ENCODE peak calls at places on chromosomes 11 and 22, in eight cellular contexts. One of them, this sample, is unnamed.

GRCh38 chr11:8242480-8243280 is 21.0 kb downstream of the LMO1 start:
- DNase-seq in tibial nerve: no peak
- DNase-seq in esophagus squamous epithelium: no peak
- DNase-seq in ovary: no peak
- DNase-seq in breast epithelium: no peak
- DNase-seq in esophagus muscularis mucosa: no peak
- DNase-seq in body of pancreas: no peak
- DNase-seq in A549: no peak
- DNase-seq in this sample: no peak

GRCh38 chr11:63745304-63746170 is 23.0 kb downstream of the ZFTA start:
- DNase-seq in tibial nerve: no peak
- DNase-seq in esophagus squamous epithelium: no peak
- DNase-seq in ovary: no peak
- DNase-seq in breast epithelium: no peak
- DNase-seq in esophagus muscularis mucosa: no peak
- DNase-seq in body of pancreas: no peak
- DNase-seq in A549: no peak
- DNase-seq in this sample: no peak

GRCh38 chr11:129252621-129253020 is 60.5 kb upstream of the ARHGAP32 start:
- DNase-seq in tibial nerve: no peak
- DNase-seq in esophagus squamous epithelium: no peak
- DNase-seq in ovary: no peak
- DNase-seq in breast epithelium: no peak
- DNase-seq in esophagus muscularis mucosa: no peak
- DNase-seq in body of pancreas: no peak
- DNase-seq in A549: no peak
- DNase-seq in this sample: no peak

GRCh38 chr11:117195208-117195607 is 4.0 kb upstream of the TAGLN start:
- DNase-seq in tibial nerve: no peak
- DNase-seq in esophagus squamous epithelium: no peak
- DNase-seq in ovary: no peak
- DNase-seq in breast epithelium: no peak
- DNase-seq in esophagus muscularis mucosa: no peak
- DNase-seq in body of pancreas: peak; percentile 68
- DNase-seq in A549: no peak
- DNase-seq in this sample: no peak

GRCh38 chr22:39518996-39519680 is 1.2 kb upstream of the ATF4 start:
- DNase-seq in tibial nerve: no peak
- DNase-seq in esophagus squamous epithelium: no peak
- DNase-seq in ovary: no peak
- DNase-seq in breast epithelium: no peak
- DNase-seq in esophagus muscularis mucosa: no peak
- DNase-seq in body of pancreas: no peak
- DNase-seq in A549: peak; percentile 43
- DNase-seq in this sample: no peak

GRCh38 chr11:34188181-34188580 is 82.8 kb downstream of the NAT10 start:
- DNase-seq in tibial nerve: no peak
- DNase-seq in esophagus squamous epithelium: no peak
- DNase-seq in ovary: no peak
- DNase-seq in breast epithelium: no peak
- DNase-seq in esophagus muscularis mucosa: no peak
- DNase-seq in body of pancreas: no peak
- DNase-seq in A549: no peak
- DNase-seq in this sample: no peak

GRCh38 chr11:45432100-45432499 is 146.0 kb upstream of the SYT13 start:
- DNase-seq in tibial nerve: no peak
- DNase-seq in esophagus squamous epithelium: no peak
- DNase-seq in ovary: no peak
- DNase-seq in breast epithelium: no peak
- DNase-seq in esophagus muscularis mucosa: no peak
- DNase-seq in body of pancreas: no peak
- DNase-seq in A549: no peak
- DNase-seq in this sample: no peak

GRCh38 chr11:80146231-80146630 is 705.4 kb upstream of the TENM4 start:
- DNase-seq in tibial nerve: no peak
- DNase-seq in esophagus squamous epithelium: no peak
- DNase-seq in ovary: no peak
- DNase-seq in breast epithelium: no peak
- DNase-seq in esophagus muscularis mucosa: no peak
- DNase-seq in body of pancreas: no peak
- DNase-seq in A549: no peak
- DNase-seq in this sample: no peak

GRCh38 chr11:78742430-78742829 is 167.8 kb upstream of the NARS2 start:
- DNase-seq in tibial nerve: no peak
- DNase-seq in esophagus squamous epithelium: no peak
- DNase-seq in ovary: no peak
- DNase-seq in breast epithelium: peak; percentile 59
- DNase-seq in esophagus muscularis mucosa: no peak
- DNase-seq in body of pancreas: peak; percentile 95
- DNase-seq in A549: no peak
- DNase-seq in this sample: no peak

GRCh38 chr22:42978453-42979103 is 36.4 kb downstream of the PACSIN2 start:
- DNase-seq in tibial nerve: no peak
- DNase-seq in esophagus squamous epithelium: no peak
- DNase-seq in ovary: no peak
- DNase-seq in breast epithelium: no peak
- DNase-seq in esophagus muscularis mucosa: no peak
- DNase-seq in body of pancreas: no peak
- DNase-seq in A549: no peak
- DNase-seq in this sample: peak; percentile 37

GRCh38 chr11:73268671-73269271 is 3.4 kb upstream of the P2RY6 start:
- DNase-seq in tibial nerve: no peak
- DNase-seq in esophagus squamous epithelium: no peak
- DNase-seq in ovary: no peak
- DNase-seq in breast epithelium: no peak
- DNase-seq in esophagus muscularis mucosa: no peak
- DNase-seq in body of pancreas: no peak
- DNase-seq in A549: no peak
- DNase-seq in this sample: peak; percentile 25

GRCh38 chr11:50174189-50174588 is 141.5 kb downstream of the OR4C45 start:
- DNase-seq in tibial nerve: no peak
- DNase-seq in esophagus squamous epithelium: no peak
- DNase-seq in ovary: no peak
- DNase-seq in breast epithelium: no peak
- DNase-seq in esophagus muscularis mucosa: no peak
- DNase-seq in body of pancreas: no peak
- DNase-seq in A549: no peak
- DNase-seq in this sample: no peak

GRCh38 chr11:109772846-109773400 is 320.3 kb upstream of the ZC3H12C start:
- DNase-seq in tibial nerve: no peak
- DNase-seq in esophagus squamous epithelium: no peak
- DNase-seq in ovary: no peak
- DNase-seq in breast epithelium: no peak
- DNase-seq in esophagus muscularis mucosa: no peak
- DNase-seq in body of pancreas: peak; percentile 29
- DNase-seq in A549: no peak
- DNase-seq in this sample: no peak

GRCh38 chr11:12106501-12106900 is 3.9 kb upstream of the MICAL2 start:
- DNase-seq in tibial nerve: no peak
- DNase-seq in esophagus squamous epithelium: no peak
- DNase-seq in ovary: no peak
- DNase-seq in breast epithelium: no peak
- DNase-seq in esophagus muscularis mucosa: no peak
- DNase-seq in body of pancreas: no peak
- DNase-seq in A549: no peak
- DNase-seq in this sample: no peak

GRCh38 chr11:6727971-6728890 is 43.5 kb downstream of the OR2AG2 start:
- DNase-seq in tibial nerve: no peak
- DNase-seq in esophagus squamous epithelium: no peak
- DNase-seq in ovary: no peak
- DNase-seq in breast epithelium: no peak
- DNase-seq in esophagus muscularis mucosa: peak; percentile 31
- DNase-seq in body of pancreas: no peak
- DNase-seq in A549: no peak
- DNase-seq in this sample: no peak

GRCh38 chr11:44619931-44620725 is 54.7 kb downstream of the CD82 start:
- DNase-seq in tibial nerve: no peak
- DNase-seq in esophagus squamous epithelium: no peak
- DNase-seq in ovary: peak; percentile 32
- DNase-seq in breast epithelium: peak; percentile 49
- DNase-seq in esophagus muscularis mucosa: peak; percentile 72
- DNase-seq in body of pancreas: no peak
- DNase-seq in A549: no peak
- DNase-seq in this sample: peak; percentile 19

GRCh38 chr11:31817054-31817620 is 6.0 kb upstream of the PAX6 start:
- DNase-seq in tibial nerve: no peak
- DNase-seq in esophagus squamous epithelium: no peak
- DNase-seq in ovary: no peak
- DNase-seq in breast epithelium: no peak
- DNase-seq in esophagus muscularis mucosa: no peak
- DNase-seq in body of pancreas: no peak
- DNase-seq in A549: no peak
- DNase-seq in this sample: no peak

GRCh38 chr11:10455637-10456487 is 798 bp downstream of the AMPD3 start:
- DNase-seq in tibial nerve: peak; percentile 36
- DNase-seq in esophagus squamous epithelium: peak; percentile 25
- DNase-seq in ovary: peak; percentile 57
- DNase-seq in breast epithelium: no peak
- DNase-seq in esophagus muscularis mucosa: peak; percentile 94
- DNase-seq in body of pancreas: peak; percentile 41
- DNase-seq in A549: peak; percentile 52
- DNase-seq in this sample: peak; percentile 91

GRCh38 chr22:44869196-44869595 is 116.8 kb downstream of the ARHGAP8 start:
- DNase-seq in tibial nerve: no peak
- DNase-seq in esophagus squamous epithelium: no peak
- DNase-seq in ovary: no peak
- DNase-seq in breast epithelium: no peak
- DNase-seq in esophagus muscularis mucosa: no peak
- DNase-seq in body of pancreas: no peak
- DNase-seq in A549: no peak
- DNase-seq in this sample: no peak

GRCh38 chr11:34308821-34309585 is 48.8 kb downstream of the ABTB2 start:
- DNase-seq in tibial nerve: peak; percentile 54
- DNase-seq in esophagus squamous epithelium: no peak
- DNase-seq in ovary: no peak
- DNase-seq in breast epithelium: no peak
- DNase-seq in esophagus muscularis mucosa: no peak
- DNase-seq in body of pancreas: peak; percentile 9
- DNase-seq in A549: no peak
- DNase-seq in this sample: no peak

GRCh38 chr22:45896153-45896951 is 80.6 kb downstream of the WNT7B start:
- DNase-seq in tibial nerve: no peak
- DNase-seq in esophagus squamous epithelium: no peak
- DNase-seq in ovary: no peak
- DNase-seq in breast epithelium: peak; percentile 82
- DNase-seq in esophagus muscularis mucosa: no peak
- DNase-seq in body of pancreas: peak; percentile 46
- DNase-seq in A549: no peak
- DNase-seq in this sample: no peak

GRCh38 chr11:72283947-72284346 is 40.0 kb upstream of the PHOX2A start:
- DNase-seq in tibial nerve: no peak
- DNase-seq in esophagus squamous epithelium: no peak
- DNase-seq in ovary: no peak
- DNase-seq in breast epithelium: no peak
- DNase-seq in esophagus muscularis mucosa: no peak
- DNase-seq in body of pancreas: no peak
- DNase-seq in A549: no peak
- DNase-seq in this sample: no peak

GRCh38 chr11:103109818-103110388 is 677 bp downstream of the DYNC2H1 start:
- DNase-seq in tibial nerve: no peak
- DNase-seq in esophagus squamous epithelium: no peak
- DNase-seq in ovary: peak; percentile 38
- DNase-seq in breast epithelium: no peak
- DNase-seq in esophagus muscularis mucosa: no peak
- DNase-seq in body of pancreas: peak; percentile 6
- DNase-seq in A549: no peak
- DNase-seq in this sample: peak; percentile 1

GRCh38 chr11:78698612-78699011 is 123.9 kb upstream of the NARS2 start:
- DNase-seq in tibial nerve: peak; percentile 52
- DNase-seq in esophagus squamous epithelium: no peak
- DNase-seq in ovary: no peak
- DNase-seq in breast epithelium: no peak
- DNase-seq in esophagus muscularis mucosa: no peak
- DNase-seq in body of pancreas: peak; percentile 26
- DNase-seq in A549: no peak
- DNase-seq in this sample: peak; percentile 78

GRCh38 chr11:119730347-119730613 is 1.3 kb upstream of the NECTIN1 start:
- DNase-seq in tibial nerve: no peak
- DNase-seq in esophagus squamous epithelium: no peak
- DNase-seq in ovary: no peak
- DNase-seq in breast epithelium: no peak
- DNase-seq in esophagus muscularis mucosa: no peak
- DNase-seq in body of pancreas: no peak
- DNase-seq in A549: no peak
- DNase-seq in this sample: no peak
- H3K4me3 ChIP-seq in tibial nerve: peak overlapping the region; percentile 73
- H3K4me3 ChIP-seq in esophagus squamous epithelium: peak overlapping the region; percentile 81
- H3K4me3 ChIP-seq in ovary: peak overlapping the region; percentile 67
- H3K4me3 ChIP-seq in breast epithelium: peak overlapping the region; percentile 82
- H3K4me3 ChIP-seq in esophagus muscularis mucosa: peak overlapping the region; percentile 85
- H3K4me3 ChIP-seq in body of pancreas: no peak overlapping the region
- H3K4me3 ChIP-seq in A549: peak overlapping the region; percentile 81
- H3K4me3 ChIP-seq in this sample: no peak overlapping the region

GRCh38 chr11:120116966-120117365 is 20.9 kb downstream of the TRIM29 start:
- DNase-seq in tibial nerve: no peak
- DNase-seq in esophagus squamous epithelium: no peak
- DNase-seq in ovary: no peak
- DNase-seq in breast epithelium: no peak
- DNase-seq in esophagus muscularis mucosa: no peak
- DNase-seq in body of pancreas: no peak
- DNase-seq in A549: no peak
- DNase-seq in this sample: no peak
- H3K4me1 ChIP-seq in tibial nerve: no peaks in the 10 kb centered on the region
- H3K4me1 ChIP-seq in esophagus squamous epithelium: peaks cover 66% of the 10 kb centered on the region
- H3K4me1 ChIP-seq in ovary: no peaks in the 10 kb centered on the region
- H3K4me1 ChIP-seq in breast epithelium: no peaks in the 10 kb centered on the region
- H3K4me1 ChIP-seq in esophagus muscularis mucosa: no peaks in the 10 kb centered on the region
- H3K4me1 ChIP-seq in body of pancreas: no peaks in the 10 kb centered on the region
- H3K4me1 ChIP-seq in A549: peaks cover 9% of the 10 kb centered on the region
- H3K4me1 ChIP-seq in this sample: no peaks in the 10 kb centered on the region

DNA sequence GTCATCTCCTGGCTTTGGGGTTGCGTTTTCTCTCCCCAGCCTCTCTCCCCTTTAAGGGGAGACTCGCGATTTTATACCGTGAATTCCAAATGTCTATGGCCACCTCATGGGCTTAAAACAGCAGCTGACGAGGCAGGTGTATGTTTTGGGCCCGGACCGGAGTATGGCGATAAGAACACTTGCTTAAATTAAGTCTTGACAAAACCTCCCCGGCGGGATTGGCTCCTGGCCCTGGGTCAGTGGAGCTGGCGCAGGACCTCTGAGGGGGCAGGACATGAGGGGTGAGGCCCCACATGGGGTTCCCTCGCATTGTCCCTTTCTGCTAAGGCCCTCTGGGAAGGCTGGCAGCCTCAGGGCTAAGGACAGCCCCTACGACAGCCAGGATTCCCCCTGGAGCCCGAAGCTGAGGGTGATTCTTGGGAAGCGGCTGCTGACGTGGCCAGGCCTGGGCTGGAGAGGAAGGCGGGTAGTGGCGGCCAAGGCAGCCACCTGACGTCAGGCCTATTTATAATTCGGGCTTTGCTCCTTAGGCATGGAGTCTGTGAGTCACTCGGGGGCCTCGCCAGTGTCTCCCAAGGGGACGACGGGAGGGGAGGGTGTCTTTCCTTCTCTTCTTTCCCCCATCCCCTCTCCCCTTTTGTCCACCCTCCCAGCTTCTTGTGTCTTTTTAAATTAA is 12.7 kb downstream of the MYO18B start:
- DNase-seq in tibial nerve: no peak
- DNase-seq in esophagus squamous epithelium: no peak
- DNase-seq in ovary: no peak
- DNase-seq in breast epithelium: no peak
- DNase-seq in esophagus muscularis mucosa: no peak
- DNase-seq in body of pancreas: peak; percentile 14
- DNase-seq in A549: no peak
- DNase-seq in this sample: peak; percentile 92
- TF ChIP-seq POLR2A in tibial nerve: no peak
- TF ChIP-seq POLR2A in esophagus squamous epithelium: no peak
- TF ChIP-seq POLR2A in ovary: no peak
- TF ChIP-seq POLR2A in breast epithelium: no peak
- TF ChIP-seq POLR2A in esophagus muscularis mucosa: no peak
- TF ChIP-seq POLR2A in body of pancreas: no peak
- TF ChIP-seq POLR2A in A549: no peak
- TF ChIP-seq POLR2A in this sample: peak; percentile 46

GRCh38 chr11:62539238-62539925 is 7.2 kb downstream of the AHNAK start:
- DNase-seq in tibial nerve: no peak
- DNase-seq in esophagus squamous epithelium: no peak
- DNase-seq in ovary: peak; percentile 89
- DNase-seq in breast epithelium: no peak
- DNase-seq in esophagus muscularis mucosa: no peak
- DNase-seq in body of pancreas: peak; percentile 37
- DNase-seq in A549: peak; percentile 56
- DNase-seq in this sample: peak; percentile 67
- H3K4me3 ChIP-seq in tibial nerve: peak overlapping the region; percentile 30
- H3K4me3 ChIP-seq in esophagus squamous epithelium: peak overlapping the region; percentile 100
- H3K4me3 ChIP-seq in ovary: peak overlapping the region; percentile 24
- H3K4me3 ChIP-seq in breast epithelium: peak overlapping the region; percentile 98
- H3K4me3 ChIP-seq in esophagus muscularis mucosa: peak overlapping the region; percentile 85
- H3K4me3 ChIP-seq in body of pancreas: no peak overlapping the region
- H3K4me3 ChIP-seq in A549: peak overlapping the region; percentile 25
- H3K4me3 ChIP-seq in this sample: no peak overlapping the region

This sample was measured in adrenal gland.